ENCODE peak calls at places on chromosomes 16 and 17, in seven cellular contexts. One of them, this sample, is unnamed. For H3K27me3, the result is how much of the 10 kb centered on the place peaks cover.

GRCh38 chr16:84180519-84181140 is 6.2 kb downstream of the TAF1C start:
- DNase-seq in stomach: no peak
- DNase-seq in psoas muscle: no peak
- DNase-seq in Caco-2: no peak
- DNase-seq in heart right ventricle: no peak
- DNase-seq in dorsolateral prefrontal cortex: no peak
- DNase-seq in neuronal stem cell: no peak
- DNase-seq in this sample: no peak

GRCh38 chr17:78766743-78767294 is 15.3 kb downstream of the CYTH1 start:
- DNase-seq in stomach: no peak
- DNase-seq in psoas muscle: no peak
- DNase-seq in Caco-2: no peak
- DNase-seq in heart right ventricle: no peak
- DNase-seq in dorsolateral prefrontal cortex: no peak
- DNase-seq in neuronal stem cell: no peak
- DNase-seq in this sample: no peak

GRCh38 chr17:8109669-8110455 is 8.5 kb downstream of the ALOXE3 start:
- DNase-seq in stomach: peak
- DNase-seq in psoas muscle: peak
- DNase-seq in Caco-2: peak
- DNase-seq in heart right ventricle: peak
- DNase-seq in dorsolateral prefrontal cortex: no peak
- DNase-seq in neuronal stem cell: peak
- DNase-seq in this sample: peak

GRCh38 chr17:58318627-58319180 is 9.9 kb downstream of the TSPOAP1 start:
- DNase-seq in stomach: no peak
- DNase-seq in psoas muscle: no peak
- DNase-seq in Caco-2: no peak
- DNase-seq in heart right ventricle: no peak
- DNase-seq in dorsolateral prefrontal cortex: no peak
- DNase-seq in neuronal stem cell: no peak
- DNase-seq in this sample: no peak

GRCh38 chr17:6752068-6752909 is 3.6 kb upstream of the XAF1 start:
- DNase-seq in stomach: no peak
- DNase-seq in psoas muscle: peak
- DNase-seq in Caco-2: no peak
- DNase-seq in heart right ventricle: peak
- DNase-seq in dorsolateral prefrontal cortex: no peak
- DNase-seq in neuronal stem cell: no peak
- DNase-seq in this sample: no peak

GRCh38 chr16:86545927-86546637 is 9.0 kb downstream of the MTHFSD start:
- DNase-seq in stomach: no peak
- DNase-seq in psoas muscle: no peak
- DNase-seq in Caco-2: no peak
- DNase-seq in heart right ventricle: no peak
- DNase-seq in dorsolateral prefrontal cortex: no peak
- DNase-seq in neuronal stem cell: no peak
- DNase-seq in this sample: no peak

GRCh38 chr17:81665205-81666091 is 957 bp downstream of the OXLD1 start:
- DNase-seq in stomach: no peak
- DNase-seq in psoas muscle: no peak
- DNase-seq in Caco-2: peak
- DNase-seq in heart right ventricle: no peak
- DNase-seq in dorsolateral prefrontal cortex: no peak
- DNase-seq in neuronal stem cell: no peak
- DNase-seq in this sample: peak

GRCh38 chr16:78098544-78099371 is 696 bp upstream of the WWOX start:
- DNase-seq in stomach: no peak
- DNase-seq in psoas muscle: no peak
- DNase-seq in Caco-2: no peak
- DNase-seq in heart right ventricle: no peak
- DNase-seq in dorsolateral prefrontal cortex: no peak
- DNase-seq in neuronal stem cell: no peak
- DNase-seq in this sample: no peak

GRCh38 chr17:72244942-72245341 is 124.1 kb downstream of the SOX9 start:
- DNase-seq in stomach: no peak
- DNase-seq in psoas muscle: no peak
- DNase-seq in Caco-2: no peak
- DNase-seq in heart right ventricle: no peak
- DNase-seq in dorsolateral prefrontal cortex: no peak
- DNase-seq in neuronal stem cell: no peak
- DNase-seq in this sample: no peak

GRCh38 chr17:77846531-77847085 is 111.9 kb upstream of the TNRC6C start:
- DNase-seq in stomach: no peak
- DNase-seq in psoas muscle: no peak
- DNase-seq in Caco-2: no peak
- DNase-seq in heart right ventricle: no peak
- DNase-seq in dorsolateral prefrontal cortex: no peak
- DNase-seq in neuronal stem cell: no peak
- DNase-seq in this sample: no peak

GRCh38 chr17:3256575-3256974 is 41.6 kb downstream of the OR3A1 start:
- DNase-seq in stomach: no peak
- DNase-seq in psoas muscle: no peak
- DNase-seq in Caco-2: no peak
- DNase-seq in heart right ventricle: no peak
- DNase-seq in dorsolateral prefrontal cortex: no peak
- DNase-seq in neuronal stem cell: no peak
- DNase-seq in this sample: no peak

GRCh38 chr17:7818026-7818425 is 16.0 kb upstream of the KDM6B start:
- DNase-seq in stomach: no peak
- DNase-seq in psoas muscle: no peak
- DNase-seq in Caco-2: no peak
- DNase-seq in heart right ventricle: no peak
- DNase-seq in dorsolateral prefrontal cortex: no peak
- DNase-seq in neuronal stem cell: no peak
- DNase-seq in this sample: no peak

GRCh38 chr17:83061586-83061985 is 17.8 kb upstream of the METRNL start:
- DNase-seq in stomach: peak
- DNase-seq in psoas muscle: no peak
- DNase-seq in Caco-2: peak
- DNase-seq in heart right ventricle: no peak
- DNase-seq in dorsolateral prefrontal cortex: no peak
- DNase-seq in neuronal stem cell: no peak
- DNase-seq in this sample: no peak

GRCh38 chr17:36941265-36942021 is 4.2 kb downstream of the LHX1 start:
- DNase-seq in stomach: no peak
- DNase-seq in psoas muscle: no peak
- DNase-seq in Caco-2: no peak
- DNase-seq in heart right ventricle: no peak
- DNase-seq in dorsolateral prefrontal cortex: no peak
- DNase-seq in neuronal stem cell: no peak
- DNase-seq in this sample: no peak
- H3K27me3 ChIP-seq in stomach: half or more
- H3K27me3 ChIP-seq in psoas muscle: half or more
- H3K27me3 ChIP-seq in Caco-2: under half
- H3K27me3 ChIP-seq in heart right ventricle: half or more
- H3K27me3 ChIP-seq in dorsolateral prefrontal cortex: half or more
- H3K27me3 ChIP-seq in neuronal stem cell: half or more
- H3K27me3 ChIP-seq in this sample: half or more

GRCh38 chr16:56641166-56641565 is 2.7 kb downstream of the MT1A start:
- DNase-seq in stomach: no peak
- DNase-seq in psoas muscle: no peak
- DNase-seq in Caco-2: no peak
- DNase-seq in heart right ventricle: no peak
- DNase-seq in dorsolateral prefrontal cortex: no peak
- DNase-seq in neuronal stem cell: no peak
- DNase-seq in this sample: no peak
- H3K27me3 ChIP-seq in stomach: under half
- H3K27me3 ChIP-seq in psoas muscle: under half
- H3K27me3 ChIP-seq in Caco-2: under half
- H3K27me3 ChIP-seq in heart right ventricle: under half
- H3K27me3 ChIP-seq in dorsolateral prefrontal cortex: under half
- H3K27me3 ChIP-seq in neuronal stem cell: half or more
- H3K27me3 ChIP-seq in this sample: half or more

GRCh38 chr16:8959921-8960787 is 3.6 kb downstream of the USP7 start:
- DNase-seq in stomach: no peak
- DNase-seq in psoas muscle: no peak
- DNase-seq in Caco-2: no peak
- DNase-seq in heart right ventricle: no peak
- DNase-seq in dorsolateral prefrontal cortex: no peak
- DNase-seq in neuronal stem cell: no peak
- DNase-seq in this sample: peak
- H3K27me3 ChIP-seq in stomach: under half
- H3K27me3 ChIP-seq in psoas muscle: under half
- H3K27me3 ChIP-seq in Caco-2: under half
- H3K27me3 ChIP-seq in heart right ventricle: under half
- H3K27me3 ChIP-seq in dorsolateral prefrontal cortex: under half
- H3K27me3 ChIP-seq in neuronal stem cell: under half
- H3K27me3 ChIP-seq in this sample: under half

GRCh38 chr17:45895304-45895968 is 1.1 kb downstream of the MAPT start:
- DNase-seq in stomach: no peak
- DNase-seq in psoas muscle: peak
- DNase-seq in Caco-2: no peak
- DNase-seq in heart right ventricle: no peak
- DNase-seq in dorsolateral prefrontal cortex: peak
- DNase-seq in neuronal stem cell: peak
- DNase-seq in this sample: peak
- H3K27me3 ChIP-seq in stomach: under half
- H3K27me3 ChIP-seq in psoas muscle: under half
- H3K27me3 ChIP-seq in Caco-2: under half
- H3K27me3 ChIP-seq in heart right ventricle: under half
- H3K27me3 ChIP-seq in dorsolateral prefrontal cortex: under half
- H3K27me3 ChIP-seq in neuronal stem cell: half or more
- H3K27me3 ChIP-seq in this sample: half or more

GRCh38 chr16:88389191-88389590 is 6.4 kb downstream of the ZNF469 start:
- DNase-seq in stomach: no peak
- DNase-seq in psoas muscle: no peak
- DNase-seq in Caco-2: no peak
- DNase-seq in heart right ventricle: no peak
- DNase-seq in dorsolateral prefrontal cortex: no peak
- DNase-seq in neuronal stem cell: no peak
- DNase-seq in this sample: no peak
- H3K27me3 ChIP-seq in stomach: under half
- H3K27me3 ChIP-seq in psoas muscle: under half
- H3K27me3 ChIP-seq in Caco-2: under half
- H3K27me3 ChIP-seq in heart right ventricle: under half
- H3K27me3 ChIP-seq in dorsolateral prefrontal cortex: under half
- H3K27me3 ChIP-seq in neuronal stem cell: half or more
- H3K27me3 ChIP-seq in this sample: under half

GRCh38 chr17:13283606-13284005 is 265.8 kb upstream of the ELAC2 start:
- DNase-seq in stomach: no peak
- DNase-seq in psoas muscle: no peak
- DNase-seq in Caco-2: no peak
- DNase-seq in heart right ventricle: no peak
- DNase-seq in dorsolateral prefrontal cortex: no peak
- DNase-seq in neuronal stem cell: no peak
- DNase-seq in this sample: peak
- H3K27me3 ChIP-seq in stomach: under half
- H3K27me3 ChIP-seq in psoas muscle: under half
- H3K27me3 ChIP-seq in Caco-2: under half
- H3K27me3 ChIP-seq in heart right ventricle: under half
- H3K27me3 ChIP-seq in dorsolateral prefrontal cortex: under half
- H3K27me3 ChIP-seq in neuronal stem cell: under half
- H3K27me3 ChIP-seq in this sample: under half

GRCh38 chr17:43782903-43783462 is 2.7 kb downstream of the CFAP97D1 start:
- DNase-seq in stomach: no peak
- DNase-seq in psoas muscle: no peak
- DNase-seq in Caco-2: no peak
- DNase-seq in heart right ventricle: no peak
- DNase-seq in dorsolateral prefrontal cortex: no peak
- DNase-seq in neuronal stem cell: no peak
- DNase-seq in this sample: no peak

GRCh38 chr17:43787728-43788127 is 7.5 kb downstream of the CFAP97D1 start:
- DNase-seq in stomach: no peak
- DNase-seq in psoas muscle: no peak
- DNase-seq in Caco-2: no peak
- DNase-seq in heart right ventricle: no peak
- DNase-seq in dorsolateral prefrontal cortex: no peak
- DNase-seq in neuronal stem cell: no peak
- DNase-seq in this sample: no peak

GRCh38 chr17:43780135-43780534 is at the start of gene CFAP97D1:
- DNase-seq in stomach: no peak
- DNase-seq in psoas muscle: no peak
- DNase-seq in Caco-2: no peak
- DNase-seq in heart right ventricle: no peak
- DNase-seq in dorsolateral prefrontal cortex: no peak
- DNase-seq in neuronal stem cell: no peak
- DNase-seq in this sample: no peak

GRCh38 chr17:43784628-43785101 is 4.4 kb downstream of the CFAP97D1 start:
- DNase-seq in stomach: no peak
- DNase-seq in psoas muscle: no peak
- DNase-seq in Caco-2: no peak
- DNase-seq in heart right ventricle: no peak
- DNase-seq in dorsolateral prefrontal cortex: no peak
- DNase-seq in neuronal stem cell: no peak
- DNase-seq in this sample: no peak

GRCh38 chr17:43784068-43784467 is 3.8 kb downstream of the CFAP97D1 start:
- DNase-seq in stomach: no peak
- DNase-seq in psoas muscle: no peak
- DNase-seq in Caco-2: no peak
- DNase-seq in heart right ventricle: no peak
- DNase-seq in dorsolateral prefrontal cortex: no peak
- DNase-seq in neuronal stem cell: no peak
- DNase-seq in this sample: no peak
- H3K27me3 ChIP-seq in stomach: under half
- H3K27me3 ChIP-seq in psoas muscle: under half
- H3K27me3 ChIP-seq in Caco-2: under half
- H3K27me3 ChIP-seq in heart right ventricle: under half
- H3K27me3 ChIP-seq in dorsolateral prefrontal cortex: under half
- H3K27me3 ChIP-seq in neuronal stem cell: under half
- H3K27me3 ChIP-seq in this sample: under half